ENCODE peak calls at places on chromosomes 12 and 14, in eight cellular contexts. F is activated B cell treated with CpG ODN at 0.5 μM for 24 hours, C is nephron progenitor cell, T is foreskin melanocyte, K is adrenal gland, Z is ovary, G is head of caudate nucleus, O is NCI-H226. H is an unnamed sample.

GRCh38 chr12:122111070-122111750 is 32.7 kb downstream of the MLXIP start:
- DNase-seq in F (no peak), C (no peak), T (no peak), K (no peak), Z (no peak), G (no peak), O (peak), H (peak)

GRCh38 chr14:68459480-68460136 is 333.3 kb downstream of the ZFP36L1 start:
- DNase-seq in F (no peak), C (no peak), T (no peak), K (no peak), Z (no peak), G (no peak), O (no peak), H (no peak)

GRCh38 chr12:52120951-52121847 is 41.7 kb downstream of the SMIM41 start:
- DNase-seq in F (no peak), C (no peak), T (no peak), K (no peak), Z (no peak), G (no peak), O (no peak), H (no peak)

GRCh38 chr14:21486640-21487087 is 9.7 kb downstream of the TOX4 start:
- DNase-seq in F (no peak), C (no peak), T (peak), K (no peak), Z (no peak), G (no peak), O (no peak), H (no peak)

GRCh38 chr12:13369496-13369895 is 173.0 kb downstream of the EMP1 start:
- DNase-seq in F (no peak), C (no peak), T (no peak), K (no peak), Z (no peak), G (no peak), O (no peak), H (no peak)

GRCh38 chr12:114399664-114400211 is 6.2 kb downstream of the TBX5 start:
- DNase-seq in F (no peak), C (peak), T (no peak), K (no peak), Z (no peak), G (no peak), O (no peak), H (no peak)

GRCh38 chr12:56385873-56386272 is 23.2 kb upstream of the APOF start:
- DNase-seq in F (no peak), C (no peak), T (no peak), K (no peak), Z (no peak), G (no peak), O (peak), H (peak)

GRCh38 chr12:77847665-77848431 is 17.2 kb downstream of the NAV3 start:
- DNase-seq in F (no peak), C (no peak), T (peak), K (no peak), Z (no peak), G (no peak), O (peak), H (no peak)

GRCh38 chr12:53071591-53072551 is 7.3 kb downstream of the SPRYD3 start:
- DNase-seq in F (no peak), C (no peak), T (no peak), K (peak), Z (peak), G (no peak), O (no peak), H (no peak)

GRCh38 chr12:34395056-34396005 is 373.0 kb downstream of the ALG10 start:
- DNase-seq in F (peak), C (no peak), T (no peak), K (peak), Z (peak), G (peak), O (no peak), H (no peak)

GRCh38 chr12:46660719-46661118 is 165.1 kb downstream of the SLC38A4 start:
- DNase-seq in F (no peak), C (no peak), T (no peak), K (no peak), Z (no peak), G (no peak), O (no peak), H (no peak)

GRCh38 chr14:55314449-55314848 is 43.2 kb downstream of the FBXO34 start:
- DNase-seq in F (no peak), C (no peak), T (no peak), K (no peak), Z (no peak), G (no peak), O (no peak), H (no peak)

GRCh38 chr12:69985656-69986055 is 160.6 kb downstream of the MYRFL start:
- DNase-seq in F (no peak), C (peak), T (no peak), K (peak), Z (no peak), G (no peak), O (no peak), H (peak)

GRCh38 chr12:74782086-74782485 is 244.5 kb downstream of the ATXN7L3B start:
- DNase-seq in F (no peak), C (no peak), T (no peak), K (no peak), Z (no peak), G (no peak), O (no peak), H (no peak)

GRCh38 chr12:95763809-95764253 is 26.7 kb downstream of the NTN4 start:
- DNase-seq in F (no peak), C (no peak), T (no peak), K (peak), Z (no peak), G (no peak), O (peak), H (peak)

GRCh38 chr12:80059875-80060274 is 39.5 kb upstream of the OTOGL start:
- DNase-seq in F (no peak), C (no peak), T (no peak), K (no peak), Z (no peak), G (no peak), O (no peak), H (no peak)

GRCh38 chr14:55572578-55572977 is 7.4 kb upstream of the KTN1 start:
- DNase-seq in F (no peak), C (no peak), T (no peak), K (peak), Z (no peak), G (no peak), O (peak), H (peak)

GRCh38 chr12:67991158-67991557 is 1.9 kb downstream of the IFNG-AS1 start:
- DNase-seq in F (peak), C (no peak), T (no peak), K (no peak), Z (no peak), G (no peak), O (no peak), H (no peak)

GRCh38 chr12:82688035-82688501 is 1.4 kb downstream of the TMTC2 start:
- DNase-seq in F (no peak), C (no peak), T (peak), K (no peak), Z (no peak), G (no peak), O (no peak), H (no peak)

GRCh38 chr12:131634037-131634436 is 76.9 kb upstream of the SFSWAP start:
- DNase-seq in F (no peak), C (no peak), T (no peak), K (no peak), Z (no peak), G (no peak), O (no peak), H (no peak)

GRCh38 chr14:58969951-58970751 is 218.3 kb upstream of the DAAM1 start:
- DNase-seq in F (no peak), C (peak), T (no peak), K (no peak), Z (no peak), G (no peak), O (peak), H (no peak)

GRCh38 chr12:114864688-114865685 is 181.0 kb upstream of the TBX3 start:
- DNase-seq in F (no peak), C (no peak), T (no peak), K (no peak), Z (no peak), G (no peak), O (no peak), H (no peak)

GRCh38 chr14:62743118-62743517 is 302.1 kb downstream of the KCNH5 start:
- DNase-seq in F (no peak), C (no peak), T (no peak), K (no peak), Z (no peak), G (no peak), O (no peak), H (no peak)

GRCh38 chr12:117076410-117077372 is 22.5 kb downstream of the TESC start:
- DNase-seq in F (no peak), C (no peak), T (peak), K (no peak), Z (no peak), G (no peak), O (no peak), H (no peak)

H was measured in erythroblast.